ENCODE peak calls at places on chromosomes 11 and 22, in eight cellular contexts. One of them, this sample, is unnamed.
A peak's percentile ranks its signal among the peaks of the same experiment; 100 is the strongest.

GRCh38 chr22:47836957-47837356 is 1074.5 kb downstream of the TBC1D22A start:
- DNase-seq in cardiac fibroblast: peak; percentile 1
- DNase-seq in stimulated activated CD4-positive, alpha-beta T cell treated with anti-CD3 and anti-CD28 coated beads, Interleukin-2, amount 100 ng/mL, for 24 hours: no peak
- DNase-seq in foreskin fibroblast: peak; percentile 1
- DNase-seq in uterus: no peak
- DNase-seq in PC-9: no peak
- DNase-seq in activated naive CD4-positive, alpha-beta T cell treated with anti-CD3 and anti-CD28 coated beads for 36 hours: no peak
- DNase-seq in ELR: no peak
- DNase-seq in this sample: no peak

GRCh38 chr22:45928726-45929359 is 48.1 kb downstream of the WNT7B start:
- DNase-seq in cardiac fibroblast: no peak
- DNase-seq in stimulated activated CD4-positive, alpha-beta T cell treated with anti-CD3 and anti-CD28 coated beads, Interleukin-2, amount 100 ng/mL, for 24 hours: no peak
- DNase-seq in foreskin fibroblast: no peak
- DNase-seq in uterus: no peak
- DNase-seq in PC-9: no peak
- DNase-seq in activated naive CD4-positive, alpha-beta T cell treated with anti-CD3 and anti-CD28 coated beads for 36 hours: no peak
- DNase-seq in ELR: no peak
- DNase-seq in this sample: no peak

GRCh38 chr22:31614781-31615480 is 47.1 kb downstream of the PISD start:
- DNase-seq in cardiac fibroblast: no peak
- DNase-seq in stimulated activated CD4-positive, alpha-beta T cell treated with anti-CD3 and anti-CD28 coated beads, Interleukin-2, amount 100 ng/mL, for 24 hours: no peak
- DNase-seq in foreskin fibroblast: no peak
- DNase-seq in uterus: no peak
- DNase-seq in PC-9: no peak
- DNase-seq in activated naive CD4-positive, alpha-beta T cell treated with anti-CD3 and anti-CD28 coated beads for 36 hours: no peak
- DNase-seq in ELR: no peak
- DNase-seq in this sample: no peak

GRCh38 chr11:16669799-16670415 is 68.5 kb upstream of the C11orf58 start:
- DNase-seq in cardiac fibroblast: peak; percentile 27
- DNase-seq in stimulated activated CD4-positive, alpha-beta T cell treated with anti-CD3 and anti-CD28 coated beads, Interleukin-2, amount 100 ng/mL, for 24 hours: no peak
- DNase-seq in foreskin fibroblast: no peak
- DNase-seq in uterus: no peak
- DNase-seq in PC-9: peak; percentile 82
- DNase-seq in activated naive CD4-positive, alpha-beta T cell treated with anti-CD3 and anti-CD28 coated beads for 36 hours: no peak
- DNase-seq in ELR: peak; percentile 50
- DNase-seq in this sample: no peak

GRCh38 chr11:116193321-116194114 is 579.3 kb downstream of the BUD13 start:
- DNase-seq in cardiac fibroblast: peak; percentile 18
- DNase-seq in stimulated activated CD4-positive, alpha-beta T cell treated with anti-CD3 and anti-CD28 coated beads, Interleukin-2, amount 100 ng/mL, for 24 hours: no peak
- DNase-seq in foreskin fibroblast: peak; percentile 3
- DNase-seq in uterus: peak; percentile 22
- DNase-seq in PC-9: no peak
- DNase-seq in activated naive CD4-positive, alpha-beta T cell treated with anti-CD3 and anti-CD28 coated beads for 36 hours: no peak
- DNase-seq in ELR: peak; percentile 11
- DNase-seq in this sample: peak; percentile 13

GRCh38 chr11:100719362-100719761 is 32.3 kb downstream of the ARHGAP42 start:
- DNase-seq in cardiac fibroblast: peak; percentile 35
- DNase-seq in stimulated activated CD4-positive, alpha-beta T cell treated with anti-CD3 and anti-CD28 coated beads, Interleukin-2, amount 100 ng/mL, for 24 hours: no peak
- DNase-seq in foreskin fibroblast: peak; percentile 14
- DNase-seq in uterus: no peak
- DNase-seq in PC-9: peak; percentile 76
- DNase-seq in activated naive CD4-positive, alpha-beta T cell treated with anti-CD3 and anti-CD28 coated beads for 36 hours: no peak
- DNase-seq in ELR: no peak
- DNase-seq in this sample: peak; percentile 40

GRCh38 chr11:9838961-9839360 is 175.1 kb downstream of the SWAP70 start:
- DNase-seq in cardiac fibroblast: peak; percentile 66
- DNase-seq in stimulated activated CD4-positive, alpha-beta T cell treated with anti-CD3 and anti-CD28 coated beads, Interleukin-2, amount 100 ng/mL, for 24 hours: no peak
- DNase-seq in foreskin fibroblast: no peak
- DNase-seq in uterus: no peak
- DNase-seq in PC-9: peak; percentile 95
- DNase-seq in activated naive CD4-positive, alpha-beta T cell treated with anti-CD3 and anti-CD28 coated beads for 36 hours: no peak
- DNase-seq in ELR: peak; percentile 84
- DNase-seq in this sample: no peak

GRCh38 chr22:26805131-26805530 is 147.7 kb downstream of the MIAT start:
- DNase-seq in cardiac fibroblast: no peak
- DNase-seq in stimulated activated CD4-positive, alpha-beta T cell treated with anti-CD3 and anti-CD28 coated beads, Interleukin-2, amount 100 ng/mL, for 24 hours: no peak
- DNase-seq in foreskin fibroblast: peak; percentile 15
- DNase-seq in uterus: no peak
- DNase-seq in PC-9: no peak
- DNase-seq in activated naive CD4-positive, alpha-beta T cell treated with anti-CD3 and anti-CD28 coated beads for 36 hours: no peak
- DNase-seq in ELR: peak; percentile 60
- DNase-seq in this sample: no peak

GRCh38 chr11:78927511-78927910 is 352.8 kb upstream of the NARS2 start:
- DNase-seq in cardiac fibroblast: no peak
- DNase-seq in stimulated activated CD4-positive, alpha-beta T cell treated with anti-CD3 and anti-CD28 coated beads, Interleukin-2, amount 100 ng/mL, for 24 hours: no peak
- DNase-seq in foreskin fibroblast: no peak
- DNase-seq in uterus: no peak
- DNase-seq in PC-9: no peak
- DNase-seq in activated naive CD4-positive, alpha-beta T cell treated with anti-CD3 and anti-CD28 coated beads for 36 hours: no peak
- DNase-seq in ELR: no peak
- DNase-seq in this sample: no peak

GRCh38 chr11:12158926-12159325 is 48.5 kb downstream of the MICAL2 start:
- DNase-seq in cardiac fibroblast: no peak
- DNase-seq in stimulated activated CD4-positive, alpha-beta T cell treated with anti-CD3 and anti-CD28 coated beads, Interleukin-2, amount 100 ng/mL, for 24 hours: no peak
- DNase-seq in foreskin fibroblast: no peak
- DNase-seq in uterus: peak; percentile 19
- DNase-seq in PC-9: no peak
- DNase-seq in activated naive CD4-positive, alpha-beta T cell treated with anti-CD3 and anti-CD28 coated beads for 36 hours: no peak
- DNase-seq in ELR: no peak
- DNase-seq in this sample: no peak

GRCh38 chr11:67119577-67120391 is 721 bp downstream of the KDM2A start:
- DNase-seq in cardiac fibroblast: peak; percentile 21
- DNase-seq in stimulated activated CD4-positive, alpha-beta T cell treated with anti-CD3 and anti-CD28 coated beads, Interleukin-2, amount 100 ng/mL, for 24 hours: peak; percentile 31
- DNase-seq in foreskin fibroblast: peak; percentile 45
- DNase-seq in uterus: peak; percentile 21
- DNase-seq in PC-9: no peak
- DNase-seq in activated naive CD4-positive, alpha-beta T cell treated with anti-CD3 and anti-CD28 coated beads for 36 hours: peak; percentile 52
- DNase-seq in ELR: peak; percentile 49
- DNase-seq in this sample: no peak

GRCh38 chr11:90465553-90465952 is 242.7 kb upstream of the CHORDC1 start:
- DNase-seq in cardiac fibroblast: no peak
- DNase-seq in stimulated activated CD4-positive, alpha-beta T cell treated with anti-CD3 and anti-CD28 coated beads, Interleukin-2, amount 100 ng/mL, for 24 hours: no peak
- DNase-seq in foreskin fibroblast: no peak
- DNase-seq in uterus: no peak
- DNase-seq in PC-9: no peak
- DNase-seq in activated naive CD4-positive, alpha-beta T cell treated with anti-CD3 and anti-CD28 coated beads for 36 hours: no peak
- DNase-seq in ELR: no peak
- DNase-seq in this sample: no peak

GRCh38 chr11:109405671-109406070 is 16.3 kb upstream of the C11orf87 start:
- DNase-seq in cardiac fibroblast: peak; percentile 58
- DNase-seq in stimulated activated CD4-positive, alpha-beta T cell treated with anti-CD3 and anti-CD28 coated beads, Interleukin-2, amount 100 ng/mL, for 24 hours: no peak
- DNase-seq in foreskin fibroblast: peak; percentile 67
- DNase-seq in uterus: no peak
- DNase-seq in PC-9: no peak
- DNase-seq in activated naive CD4-positive, alpha-beta T cell treated with anti-CD3 and anti-CD28 coated beads for 36 hours: no peak
- DNase-seq in ELR: peak; percentile 54
- DNase-seq in this sample: no peak

GRCh38 chr22:35808377-35808776 is 90.7 kb downstream of the APOL5 start:
- DNase-seq in cardiac fibroblast: no peak
- DNase-seq in stimulated activated CD4-positive, alpha-beta T cell treated with anti-CD3 and anti-CD28 coated beads, Interleukin-2, amount 100 ng/mL, for 24 hours: no peak
- DNase-seq in foreskin fibroblast: no peak
- DNase-seq in uterus: no peak
- DNase-seq in PC-9: no peak
- DNase-seq in activated naive CD4-positive, alpha-beta T cell treated with anti-CD3 and anti-CD28 coated beads for 36 hours: no peak
- DNase-seq in ELR: no peak
- DNase-seq in this sample: no peak

GRCh38 chr11:20351870-20352269 is 11.6 kb upstream of the HTATIP2 start:
- DNase-seq in cardiac fibroblast: no peak
- DNase-seq in stimulated activated CD4-positive, alpha-beta T cell treated with anti-CD3 and anti-CD28 coated beads, Interleukin-2, amount 100 ng/mL, for 24 hours: no peak
- DNase-seq in foreskin fibroblast: no peak
- DNase-seq in uterus: no peak
- DNase-seq in PC-9: no peak
- DNase-seq in activated naive CD4-positive, alpha-beta T cell treated with anti-CD3 and anti-CD28 coated beads for 36 hours: no peak
- DNase-seq in ELR: no peak
- DNase-seq in this sample: no peak

GRCh38 chr11:77075425-77075905 is 8.7 kb downstream of the CAPN5 start:
- DNase-seq in cardiac fibroblast: no peak
- DNase-seq in stimulated activated CD4-positive, alpha-beta T cell treated with anti-CD3 and anti-CD28 coated beads, Interleukin-2, amount 100 ng/mL, for 24 hours: no peak
- DNase-seq in foreskin fibroblast: no peak
- DNase-seq in uterus: no peak
- DNase-seq in PC-9: peak; percentile 77
- DNase-seq in activated naive CD4-positive, alpha-beta T cell treated with anti-CD3 and anti-CD28 coated beads for 36 hours: no peak
- DNase-seq in ELR: no peak
- DNase-seq in this sample: no peak

GRCh38 chr11:33735426-33736147 is 636 bp downstream of the CD59 start:
- DNase-seq in cardiac fibroblast: peak; percentile 42
- DNase-seq in stimulated activated CD4-positive, alpha-beta T cell treated with anti-CD3 and anti-CD28 coated beads, Interleukin-2, amount 100 ng/mL, for 24 hours: peak; percentile 44
- DNase-seq in foreskin fibroblast: peak; percentile 49
- DNase-seq in uterus: no peak
- DNase-seq in PC-9: no peak
- DNase-seq in activated naive CD4-positive, alpha-beta T cell treated with anti-CD3 and anti-CD28 coated beads for 36 hours: peak; percentile 58
- DNase-seq in ELR: peak; percentile 62
- DNase-seq in this sample: no peak

GRCh38 chr11:76310832-76311231 is 70.1 kb downstream of the THAP12 start:
- DNase-seq in cardiac fibroblast: no peak
- DNase-seq in stimulated activated CD4-positive, alpha-beta T cell treated with anti-CD3 and anti-CD28 coated beads, Interleukin-2, amount 100 ng/mL, for 24 hours: no peak
- DNase-seq in foreskin fibroblast: no peak
- DNase-seq in uterus: no peak
- DNase-seq in PC-9: no peak
- DNase-seq in activated naive CD4-positive, alpha-beta T cell treated with anti-CD3 and anti-CD28 coated beads for 36 hours: no peak
- DNase-seq in ELR: no peak
- DNase-seq in this sample: no peak

GRCh38 chr11:129249351-129249750 is 57.2 kb upstream of the ARHGAP32 start:
- DNase-seq in cardiac fibroblast: peak; percentile 85
- DNase-seq in stimulated activated CD4-positive, alpha-beta T cell treated with anti-CD3 and anti-CD28 coated beads, Interleukin-2, amount 100 ng/mL, for 24 hours: no peak
- DNase-seq in foreskin fibroblast: peak; percentile 82
- DNase-seq in uterus: no peak
- DNase-seq in PC-9: no peak
- DNase-seq in activated naive CD4-positive, alpha-beta T cell treated with anti-CD3 and anti-CD28 coated beads for 36 hours: no peak
- DNase-seq in ELR: peak; percentile 91
- DNase-seq in this sample: peak; percentile 41

GRCh38 chr22:39734866-39735265 is 158.7 kb downstream of the ENTHD1 start:
- DNase-seq in cardiac fibroblast: no peak
- DNase-seq in stimulated activated CD4-positive, alpha-beta T cell treated with anti-CD3 and anti-CD28 coated beads, Interleukin-2, amount 100 ng/mL, for 24 hours: no peak
- DNase-seq in foreskin fibroblast: no peak
- DNase-seq in uterus: no peak
- DNase-seq in PC-9: no peak
- DNase-seq in activated naive CD4-positive, alpha-beta T cell treated with anti-CD3 and anti-CD28 coated beads for 36 hours: no peak
- DNase-seq in ELR: no peak
- DNase-seq in this sample: no peak

GRCh38 chr11:20493340-20493739 is 105.8 kb downstream of the PRMT3 start:
- DNase-seq in cardiac fibroblast: no peak
- DNase-seq in stimulated activated CD4-positive, alpha-beta T cell treated with anti-CD3 and anti-CD28 coated beads, Interleukin-2, amount 100 ng/mL, for 24 hours: no peak
- DNase-seq in foreskin fibroblast: no peak
- DNase-seq in uterus: no peak
- DNase-seq in PC-9: no peak
- DNase-seq in activated naive CD4-positive, alpha-beta T cell treated with anti-CD3 and anti-CD28 coated beads for 36 hours: no peak
- DNase-seq in ELR: no peak
- DNase-seq in this sample: no peak

GRCh38 chr11:108223449-108224149 is 732 bp downstream of the ATM start:
- DNase-seq in cardiac fibroblast: peak; percentile 49
- DNase-seq in stimulated activated CD4-positive, alpha-beta T cell treated with anti-CD3 and anti-CD28 coated beads, Interleukin-2, amount 100 ng/mL, for 24 hours: peak; percentile 41
- DNase-seq in foreskin fibroblast: peak; percentile 18
- DNase-seq in uterus: peak; percentile 23
- DNase-seq in PC-9: no peak
- DNase-seq in activated naive CD4-positive, alpha-beta T cell treated with anti-CD3 and anti-CD28 coated beads for 36 hours: peak; percentile 42
- DNase-seq in ELR: peak; percentile 44
- DNase-seq in this sample: no peak

GRCh38 chr22:39920134-39920743 is 19.4 kb downstream of the GRAP2 start:
- DNase-seq in cardiac fibroblast: no peak
- DNase-seq in stimulated activated CD4-positive, alpha-beta T cell treated with anti-CD3 and anti-CD28 coated beads, Interleukin-2, amount 100 ng/mL, for 24 hours: peak; percentile 71
- DNase-seq in foreskin fibroblast: no peak
- DNase-seq in uterus: no peak
- DNase-seq in PC-9: no peak
- DNase-seq in activated naive CD4-positive, alpha-beta T cell treated with anti-CD3 and anti-CD28 coated beads for 36 hours: peak; percentile 71
- DNase-seq in ELR: no peak
- DNase-seq in this sample: no peak

GRCh38 chr22:44761025-44761424 is 8.7 kb downstream of the ARHGAP8 start:
- DNase-seq in cardiac fibroblast: no peak
- DNase-seq in stimulated activated CD4-positive, alpha-beta T cell treated with anti-CD3 and anti-CD28 coated beads, Interleukin-2, amount 100 ng/mL, for 24 hours: no peak
- DNase-seq in foreskin fibroblast: no peak
- DNase-seq in uterus: no peak
- DNase-seq in PC-9: no peak
- DNase-seq in activated naive CD4-positive, alpha-beta T cell treated with anti-CD3 and anti-CD28 coated beads for 36 hours: no peak
- DNase-seq in ELR: no peak
- DNase-seq in this sample: no peak

GRCh38 chr11:3687399-3687798 is 16.2 kb upstream of the CHRNA10 start:
- DNase-seq in cardiac fibroblast: no peak
- DNase-seq in stimulated activated CD4-positive, alpha-beta T cell treated with anti-CD3 and anti-CD28 coated beads, Interleukin-2, amount 100 ng/mL, for 24 hours: no peak
- DNase-seq in foreskin fibroblast: no peak
- DNase-seq in uterus: no peak
- DNase-seq in PC-9: no peak
- DNase-seq in activated naive CD4-positive, alpha-beta T cell treated with anti-CD3 and anti-CD28 coated beads for 36 hours: no peak
- DNase-seq in ELR: no peak
- DNase-seq in this sample: no peak

GRCh38 chr22:44407404-44408226 is 90.4 kb downstream of the RTL6 start:
- DNase-seq in cardiac fibroblast: no peak
- DNase-seq in stimulated activated CD4-positive, alpha-beta T cell treated with anti-CD3 and anti-CD28 coated beads, Interleukin-2, amount 100 ng/mL, for 24 hours: no peak
- DNase-seq in foreskin fibroblast: peak; percentile 10
- DNase-seq in uterus: no peak
- DNase-seq in PC-9: no peak
- DNase-seq in activated naive CD4-positive, alpha-beta T cell treated with anti-CD3 and anti-CD28 coated beads for 36 hours: no peak
- DNase-seq in ELR: no peak
- DNase-seq in this sample: no peak

GRCh38 chr11:46903846-46904245 is 14.5 kb downstream of the LRP4 start:
- DNase-seq in cardiac fibroblast: no peak
- DNase-seq in stimulated activated CD4-positive, alpha-beta T cell treated with anti-CD3 and anti-CD28 coated beads, Interleukin-2, amount 100 ng/mL, for 24 hours: no peak
- DNase-seq in foreskin fibroblast: no peak
- DNase-seq in uterus: no peak
- DNase-seq in PC-9: no peak
- DNase-seq in activated naive CD4-positive, alpha-beta T cell treated with anti-CD3 and anti-CD28 coated beads for 36 hours: no peak
- DNase-seq in ELR: no peak
- DNase-seq in this sample: no peak

GRCh38 chr11:102760355-102761035 is 19.9 kb downstream of the MMP10 start:
- DNase-seq in cardiac fibroblast: peak; percentile 97
- DNase-seq in stimulated activated CD4-positive, alpha-beta T cell treated with anti-CD3 and anti-CD28 coated beads, Interleukin-2, amount 100 ng/mL, for 24 hours: no peak
- DNase-seq in foreskin fibroblast: peak; percentile 92
- DNase-seq in uterus: no peak
- DNase-seq in PC-9: peak; percentile 59
- DNase-seq in activated naive CD4-positive, alpha-beta T cell treated with anti-CD3 and anti-CD28 coated beads for 36 hours: no peak
- DNase-seq in ELR: peak; percentile 98
- DNase-seq in this sample: peak; percentile 96

GRCh38 chr11:2199466-2200341 is 28.1 kb upstream of the TH start:
- DNase-seq in cardiac fibroblast: no peak
- DNase-seq in stimulated activated CD4-positive, alpha-beta T cell treated with anti-CD3 and anti-CD28 coated beads, Interleukin-2, amount 100 ng/mL, for 24 hours: no peak
- DNase-seq in foreskin fibroblast: no peak
- DNase-seq in uterus: no peak
- DNase-seq in PC-9: no peak
- DNase-seq in activated naive CD4-positive, alpha-beta T cell treated with anti-CD3 and anti-CD28 coated beads for 36 hours: no peak
- DNase-seq in ELR: no peak
- DNase-seq in this sample: no peak

GRCh38 chr11:90250970-90251369 is 28.1 kb upstream of the CHORDC1 start:
- DNase-seq in cardiac fibroblast: no peak
- DNase-seq in stimulated activated CD4-positive, alpha-beta T cell treated with anti-CD3 and anti-CD28 coated beads, Interleukin-2, amount 100 ng/mL, for 24 hours: peak; percentile 26
- DNase-seq in foreskin fibroblast: no peak
- DNase-seq in uterus: no peak
- DNase-seq in PC-9: no peak
- DNase-seq in activated naive CD4-positive, alpha-beta T cell treated with anti-CD3 and anti-CD28 coated beads for 36 hours: peak; percentile 50
- DNase-seq in ELR: peak; percentile 1
- DNase-seq in this sample: no peak

GRCh38 chr11:128814856-128815705 is 52.0 kb downstream of the KCNJ1 start:
- DNase-seq in cardiac fibroblast: peak; percentile 84
- DNase-seq in stimulated activated CD4-positive, alpha-beta T cell treated with anti-CD3 and anti-CD28 coated beads, Interleukin-2, amount 100 ng/mL, for 24 hours: no peak
- DNase-seq in foreskin fibroblast: peak; percentile 90
- DNase-seq in uterus: peak; percentile 68
- DNase-seq in PC-9: no peak
- DNase-seq in activated naive CD4-positive, alpha-beta T cell treated with anti-CD3 and anti-CD28 coated beads for 36 hours: no peak
- DNase-seq in ELR: peak; percentile 76
- DNase-seq in this sample: peak; percentile 66

GRCh38 chr11:130609121-130610035 is 160.9 kb downstream of the ADAMTS15 start:
- DNase-seq in cardiac fibroblast: peak; percentile 84
- DNase-seq in stimulated activated CD4-positive, alpha-beta T cell treated with anti-CD3 and anti-CD28 coated beads, Interleukin-2, amount 100 ng/mL, for 24 hours: no peak
- DNase-seq in foreskin fibroblast: peak; percentile 87
- DNase-seq in uterus: peak; percentile 93
- DNase-seq in PC-9: no peak
- DNase-seq in activated naive CD4-positive, alpha-beta T cell treated with anti-CD3 and anti-CD28 coated beads for 36 hours: no peak
- DNase-seq in ELR: no peak
- DNase-seq in this sample: peak; percentile 79

GRCh38 chr22:32660292-32660691 is 141.2 kb upstream of the TIMP3 start:
- DNase-seq in cardiac fibroblast: peak; percentile 71
- DNase-seq in stimulated activated CD4-positive, alpha-beta T cell treated with anti-CD3 and anti-CD28 coated beads, Interleukin-2, amount 100 ng/mL, for 24 hours: peak; percentile 55
- DNase-seq in foreskin fibroblast: peak; percentile 74
- DNase-seq in uterus: peak; percentile 69
- DNase-seq in PC-9: no peak
- DNase-seq in activated naive CD4-positive, alpha-beta T cell treated with anti-CD3 and anti-CD28 coated beads for 36 hours: peak; percentile 78
- DNase-seq in ELR: peak; percentile 87
- DNase-seq in this sample: peak; percentile 55

GRCh38 chr11:19474954-19475811 is 234.4 kb upstream of the E2F8 start:
- DNase-seq in cardiac fibroblast: no peak
- DNase-seq in stimulated activated CD4-positive, alpha-beta T cell treated with anti-CD3 and anti-CD28 coated beads, Interleukin-2, amount 100 ng/mL, for 24 hours: no peak
- DNase-seq in foreskin fibroblast: no peak
- DNase-seq in uterus: no peak
- DNase-seq in PC-9: no peak
- DNase-seq in activated naive CD4-positive, alpha-beta T cell treated with anti-CD3 and anti-CD28 coated beads for 36 hours: no peak
- DNase-seq in ELR: no peak
- DNase-seq in this sample: no peak

This sample was measured in fibroblast of the conjunctiva.